ENCODE peak calls at places on chromosomes 12 and 14, in five cellular contexts. T, E, P, F and U are unnamed samples.

GRCh38 chr14:61090432-61091216 is 109.6 kb downstream of the SLC38A6 start:
- DNase-seq in T (no peak), F (no peak), P (no peak), E (no peak), U (no peak)

GRCh38 chr14:59849371-59850130 is 21.0 kb downstream of the RTN1 start:
- DNase-seq in P (no peak), T (no peak), F (no peak), E (no peak), U (no peak)

GRCh38 chr14:94120667-94121335 is 8.6 kb downstream of the IFI27L2 start:
- DNase-seq in F (no peak), T (no peak), E (no peak), P (no peak), U (no peak)

GRCh38 chr12:104720346-104721064 is 237.6 kb downstream of the SLC41A2 start:
- DNase-seq in F (no peak), P (no peak), T (no peak), E (no peak), U (no peak)

GRCh38 chr14:104794099-104794498 is 1.4 kb downstream of the AKT1 start:
- DNase-seq in P (no peak), E (peak), T (peak), F (peak), U (peak)

GRCh38 chr12:70853326-70853725 is 67.2 kb downstream of the PTPRR start:
- DNase-seq in F (no peak), E (peak), T (no peak), P (no peak), U (no peak)

GRCh38 chr14:21233457-21234076 is 35.7 kb downstream of the HNRNPC start:
- DNase-seq in P (no peak), F (no peak), T (no peak), E (peak), U (peak)

GRCh38 chr14:102140750-102141145 is 1.1 kb downstream of the WDR20 start:
- DNase-seq in E (no peak), T (no peak), P (no peak), F (no peak), U (no peak)

GRCh38 chr12:121917950-121918678 is at the start of gene CFAP251:
- DNase-seq in E (no peak), P (peak), T (peak), F (peak), U (no peak)

GRCh38 chr14:99320105-99320572 is 48.1 kb upstream of the BCL11B start:
- DNase-seq in F (peak), E (peak), P (peak), T (peak), U (peak)

GRCh38 chr12:75539889-75540288 is 28.5 kb upstream of the KRR1 start:
- DNase-seq in T (no peak), E (no peak), F (no peak), P (no peak), U (no peak)

GRCh38 chr14:88411039-88411438 is 25.6 kb downstream of the SPATA7 start:
- DNase-seq in E (peak), T (peak), F (peak), P (no peak), U (peak)

GRCh38 chr14:70098257-70098809 is 90.4 kb downstream of the SLC8A3 start:
- DNase-seq in T (no peak), P (no peak), F (no peak), E (no peak), U (no peak)
- TF ChIP-seq ZNF274 in T (no peak), P (no peak), F (no peak), E (no peak), U (no peak)

DNA sequence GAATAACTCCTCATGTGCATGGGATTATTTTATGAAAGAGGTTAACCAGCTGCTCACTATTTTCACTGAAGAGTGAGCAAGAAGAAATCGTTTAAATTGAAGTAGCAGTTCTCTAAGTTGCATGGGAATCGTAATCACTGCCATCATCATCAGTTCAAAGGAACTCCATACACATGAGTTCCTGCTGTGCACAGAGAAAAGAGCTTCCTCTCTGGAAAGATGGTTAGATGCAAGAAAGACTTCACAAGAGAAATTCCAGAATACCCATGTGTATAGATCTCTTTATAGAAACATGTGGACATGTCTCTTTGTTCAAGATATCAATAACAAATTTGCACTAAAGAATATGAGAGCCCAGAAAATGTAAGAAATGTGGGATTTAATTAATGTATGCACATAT is 291.3 kb downstream of the PDZRN4 start:
- DNase-seq in E (no peak), P (no peak), T (no peak), F (no peak), U (no peak)
- TF ChIP-seq ZNF274 in E (no peak), P (no peak), T (no peak), F (no peak), U (no peak)

GRCh38 chr12:108799528-108800243 is 57.7 kb downstream of the SSH1 start:
- DNase-seq in T (no peak), E (no peak), P (no peak), F (no peak), U (no peak)

GRCh38 chr12:108802666-108803036 is 54.7 kb downstream of the SSH1 start:
- DNase-seq in F (no peak), T (no peak), P (no peak), E (no peak), U (no peak)

GRCh38 chr12:108800591-108800990 is 56.8 kb downstream of the SSH1 start:
- DNase-seq in T (no peak), P (no peak), F (no peak), E (no peak), U (no peak)

GRCh38 chr12:108803428-108804105 is 53.8 kb downstream of the SSH1 start:
- DNase-seq in E (peak), F (peak), T (peak), P (peak), U (peak)

DNA sequence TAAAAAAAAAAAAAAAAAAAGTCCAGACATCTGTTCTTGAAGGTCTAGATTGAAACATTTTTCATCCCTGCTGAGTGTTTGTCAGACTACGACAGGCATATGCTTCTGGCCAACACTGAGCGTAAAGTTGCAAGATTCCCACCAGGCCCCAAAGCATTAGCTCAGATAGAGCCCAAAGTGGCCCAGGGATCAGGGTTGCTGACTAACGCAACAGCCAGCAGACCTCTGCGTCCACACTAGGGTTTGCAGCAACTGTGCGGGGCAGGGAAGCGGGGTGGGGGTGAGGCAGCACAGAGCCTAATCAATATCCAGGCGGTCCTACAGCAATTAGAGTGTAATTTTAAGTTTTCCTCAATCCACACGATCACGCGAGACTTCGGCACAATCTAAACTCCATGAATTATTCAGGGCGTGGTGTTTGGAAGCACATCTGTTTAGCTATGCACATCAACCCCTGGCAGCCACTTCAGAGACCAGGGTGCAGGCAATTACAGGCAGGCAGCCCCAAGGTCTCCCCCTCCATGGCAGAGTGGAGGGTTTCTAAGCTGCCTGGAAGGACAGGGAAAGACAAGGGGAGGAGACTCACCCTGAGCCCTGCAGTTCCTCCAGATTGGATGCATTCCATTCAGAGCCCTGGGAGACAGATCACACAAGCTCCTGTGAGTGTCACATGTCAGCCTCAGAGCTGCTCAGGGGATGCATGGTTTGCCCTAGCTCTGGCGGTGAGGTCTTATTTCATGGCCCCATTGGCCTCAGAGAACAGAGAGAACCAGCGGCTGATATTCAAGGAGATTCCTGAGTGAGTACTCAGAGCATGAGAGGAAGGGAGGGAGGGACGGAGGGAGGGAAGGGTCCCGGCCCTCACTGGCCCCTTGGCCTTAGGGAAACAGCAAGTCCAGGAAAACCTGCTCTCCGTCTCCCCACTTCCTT is 55.4 kb downstream of the SSH1 start:
- DNase-seq in F (peak), P (no peak), E (no peak), T (peak), U (no peak)
- TF ChIP-seq ZNF274 in F (no peak), P (no peak), E (no peak), T (no peak), U (no peak)

GRCh38 chr14:24815543-24815942 is 181.6 kb upstream of the GZMB start:
- DNase-seq in F (no peak), P (no peak), E (no peak), T (no peak), U (no peak)

GRCh38 chr14:24817638-24818053 is 183.7 kb upstream of the GZMB start:
- DNase-seq in P (no peak), F (no peak), T (no peak), E (no peak), U (no peak)

GRCh38 chr14:24816929-24817637 is 183.1 kb upstream of the GZMB start:
- DNase-seq in T (no peak), F (no peak), E (peak), P (no peak), U (no peak)

GRCh38 chr14:24814944-24815343 is 181.0 kb upstream of the GZMB start:
- DNase-seq in T (no peak), E (no peak), P (no peak), F (no peak), U (no peak)

DNA sequence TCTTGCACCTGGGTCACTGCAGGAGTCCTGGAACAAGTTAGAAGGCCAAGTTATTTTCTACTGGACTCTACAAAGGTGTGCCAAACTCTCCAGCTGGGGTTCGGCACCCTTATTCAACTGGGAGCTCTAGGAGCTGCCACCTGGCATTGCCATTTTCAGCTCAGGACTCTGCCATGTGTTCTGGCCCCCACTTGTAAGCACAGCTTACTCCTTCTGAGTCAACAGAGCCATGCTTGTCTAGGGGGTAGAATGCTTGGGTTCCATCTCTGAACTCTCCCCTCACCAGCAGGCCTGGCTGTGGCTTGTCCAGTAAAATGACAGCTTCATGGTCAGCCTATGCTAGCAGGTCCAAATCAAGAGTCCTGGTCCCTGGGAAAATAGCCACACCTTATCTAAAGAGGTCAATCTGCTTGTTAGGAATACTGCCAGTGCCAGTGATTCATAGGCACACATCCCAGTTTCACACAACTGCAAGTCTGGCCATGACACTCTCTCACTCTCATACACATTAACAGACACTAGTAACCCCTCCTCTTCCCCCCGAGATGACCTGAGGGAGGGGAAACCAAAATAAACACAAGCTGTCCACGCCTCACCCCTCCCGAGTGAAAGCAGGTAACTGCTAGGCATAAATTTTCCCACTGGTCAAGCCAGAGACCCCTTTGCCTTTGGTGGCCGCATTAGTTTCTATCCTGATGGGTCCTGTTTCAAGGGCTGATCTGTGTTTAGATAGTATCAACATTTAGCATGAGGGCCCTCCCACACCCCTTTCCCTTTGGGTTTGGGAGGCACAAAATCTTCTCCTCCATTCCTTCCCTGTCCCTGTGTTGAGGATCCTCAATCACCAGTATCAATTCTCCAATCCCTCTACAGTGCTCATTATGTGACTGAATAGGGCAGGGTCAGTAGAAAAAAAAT is 182.3 kb upstream of the GZMB start:
- DNase-seq in F (no peak), P (no peak), E (peak), T (no peak), U (no peak)
- TF ChIP-seq ZNF274 in F (no peak), P (no peak), E (no peak), T (no peak), U (no peak)

GRCh38 chr12:56158926-56159461 is 835 bp downstream of the MYL6 start:
- DNase-seq in P (no peak), F (peak), E (peak), T (peak), U (peak)
- TF ChIP-seq ZNF274 in P (no peak), F (no peak), E (no peak), T (no peak), U (no peak)

GRCh38 chr14:34027130-34027989 is 76.5 kb upstream of the EGLN3 start:
- DNase-seq in F (no peak), T (no peak), E (no peak), P (no peak), U (no peak)

GRCh38 chr14:34030864-34031263 is 80.0 kb upstream of the EGLN3 start:
- DNase-seq in F (no peak), T (no peak), E (no peak), P (no peak), U (no peak)

GRCh38 chr14:34032720-34033119 is 81.8 kb upstream of the EGLN3 start:
- DNase-seq in T (no peak), P (no peak), F (no peak), E (no peak), U (no peak)

GRCh38 chr14:34027990-34028490 is 77.2 kb upstream of the EGLN3 start:
- DNase-seq in T (no peak), F (no peak), P (no peak), E (no peak), U (no peak)

GRCh38 chr14:34029921-34030334 is 79.1 kb upstream of the EGLN3 start:
- DNase-seq in F (peak), P (no peak), E (no peak), T (no peak), U (peak)
- TF ChIP-seq ZNF274 in F (no peak), P (no peak), E (no peak), T (no peak), U (no peak)

GRCh38 chr14:52895000-52895399 is 55.9 kb downstream of the FERMT2 start:
- DNase-seq in T (no peak), P (peak), E (no peak), F (no peak), U (no peak)
- TF ChIP-seq ZNF274 in T (no peak), P (no peak), E (no peak), F (no peak), U (no peak)

DNA sequence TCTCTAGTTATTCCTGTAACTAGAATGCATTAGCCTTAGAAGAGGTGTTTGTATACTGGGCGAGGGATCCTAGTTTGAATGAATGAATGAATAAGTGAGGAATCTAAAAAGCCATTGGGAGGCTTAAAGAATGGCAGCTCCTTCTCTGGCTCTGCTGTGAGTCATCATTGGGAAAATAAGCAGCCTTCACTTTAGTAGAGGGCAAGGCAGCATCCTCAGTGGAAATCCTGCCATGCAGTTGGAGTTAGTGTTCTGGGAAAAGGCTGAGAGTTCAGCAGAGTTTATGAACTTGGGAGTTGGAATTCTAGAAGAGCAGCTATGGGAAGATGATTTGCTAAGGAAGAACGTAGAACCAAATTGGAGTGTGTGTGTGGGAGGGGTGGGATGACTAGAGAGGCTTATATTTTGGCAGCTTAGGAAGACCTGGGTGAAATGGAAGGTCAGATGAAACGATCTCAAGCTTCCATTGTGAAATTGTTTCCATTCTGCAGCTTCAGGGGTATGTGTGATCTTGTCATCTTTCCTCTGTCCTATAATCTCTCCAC is 120.8 kb downstream of the PTCSC3 start:
- DNase-seq in F (no peak), E (no peak), P (no peak), T (no peak), U (no peak)
- TF ChIP-seq ZNF274 in F (no peak), E (no peak), P (no peak), T (no peak), U (no peak)

GRCh38 chr14:95363468-95363954 is 43.8 kb upstream of the CLMN start:
- DNase-seq in T (no peak), F (peak), E (no peak), P (no peak), U (no peak)

GRCh38 chr14:95362180-95362494 is 42.4 kb upstream of the CLMN start:
- DNase-seq in T (no peak), F (no peak), E (no peak), P (no peak), U (no peak)

GRCh38 chr14:95361373-95362179 is 41.9 kb upstream of the CLMN start:
- DNase-seq in P (peak), E (no peak), T (no peak), F (peak), U (peak)

GRCh38 chr14:95359974-95360826 is 40.5 kb upstream of the CLMN start:
- DNase-seq in T (no peak), E (no peak), F (peak), P (no peak), U (no peak)

DNA sequence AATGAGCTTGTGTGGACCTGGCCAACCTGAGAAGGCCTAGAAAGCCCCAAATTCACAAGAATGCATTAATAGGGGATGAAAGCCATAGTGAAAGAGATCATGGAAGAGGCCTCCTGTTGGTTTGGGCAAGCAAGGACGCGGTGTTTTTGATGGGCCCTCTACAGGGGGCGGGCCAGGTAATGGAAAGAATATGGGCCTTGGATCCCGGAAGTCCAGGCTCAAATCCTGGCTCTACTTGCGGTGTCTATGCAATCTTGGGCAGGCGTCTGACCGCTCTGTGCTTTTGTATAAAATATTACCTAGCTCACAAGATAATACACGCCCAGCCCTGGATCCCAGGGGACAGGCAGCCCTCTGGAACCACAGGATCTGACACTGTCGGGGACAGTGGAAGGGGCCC is 41.1 kb upstream of the CLMN start:
- DNase-seq in F (no peak), P (no peak), E (no peak), T (no peak), U (no peak)
- TF ChIP-seq ZNF274 in F (no peak), P (no peak), E (no peak), T (no peak), U (no peak)